ENCODE peak calls at places on chromosomes 11 and 22, in seven cellular contexts. W is cardiac muscle cell; Z is foreskin fibroblast; R is AML-193; B is HCT116; F is activated CD4-positive, CD25-positive, alpha-beta regulatory T cell treated with anti-CD3 and anti-CD28 coated beads, Interleukin-2, amount 50 U/mL, for 16 hours; Y is skeletal muscle cell. U is an unnamed sample.

GRCh38 chr11:130612291-130612802 is 163.9 kb downstream of the ADAMTS15 start:
- DNase-seq in W (peak), Z (peak), R (no peak), B (no peak), F (no peak), Y (peak), U (no peak)

GRCh38 chr22:44448271-44448780 is 49.7 kb downstream of the RTL6 start:
- DNase-seq in W (peak), Z (peak), R (no peak), B (no peak), F (no peak), Y (peak), U (peak)

GRCh38 chr11:65649656-65650546 is 12.0 kb downstream of the SIPA1 start:
- DNase-seq in W (no peak), Z (no peak), R (no peak), B (no peak), F (no peak), Y (no peak), U (no peak)

GRCh38 chr11:1817000-1817399 is 17.8 kb upstream of the SYT8 start:
- DNase-seq in W (no peak), Z (no peak), R (no peak), B (no peak), F (no peak), Y (no peak), U (no peak)

GRCh38 chr11:78840190-78840589 is 265.5 kb upstream of the NARS2 start:
- DNase-seq in W (peak), Z (peak), R (no peak), B (no peak), F (no peak), Y (peak), U (no peak)

GRCh38 chr22:46537221-46537945 is at the start of gene CELSR1:
- DNase-seq in W (peak), Z (peak), R (no peak), B (no peak), F (no peak), Y (no peak), U (no peak)

GRCh38 chr11:125569913-125570621 is 790 bp downstream of the EI24 start:
- DNase-seq in W (no peak), Z (peak), R (no peak), B (no peak), F (no peak), Y (no peak), U (no peak)

GRCh38 chr11:61777234-61778090 is 14.9 kb downstream of the TMEM258 start:
- DNase-seq in W (no peak), Z (peak), R (no peak), B (no peak), F (no peak), Y (no peak), U (no peak)

GRCh38 chr22:35627267-35628041 is 10.3 kb upstream of the MB start:
- DNase-seq in W (peak), Z (peak), R (peak), B (peak), F (no peak), Y (peak), U (peak)

GRCh38 chr22:43945632-43946390 is 9.4 kb upstream of the SAMM50 start:
- DNase-seq in W (peak), Z (peak), R (peak), B (peak), F (peak), Y (no peak), U (peak)

GRCh38 chr11:128271401-128271800 is 316.0 kb downstream of the ETS1 start:
- DNase-seq in W (no peak), Z (no peak), R (no peak), B (no peak), F (no peak), Y (no peak), U (no peak)

GRCh38 chr11:120188371-120188770 is 22.5 kb upstream of the OAF start:
- DNase-seq in W (no peak), Z (no peak), R (no peak), B (no peak), F (no peak), Y (no peak), U (peak)

GRCh38 chr22:20191803-20192202 is 40.9 kb upstream of the CCDC188 start:
- DNase-seq in W (no peak), Z (no peak), R (no peak), B (no peak), F (no peak), Y (no peak), U (no peak)

GRCh38 chr11:88779551-88779950 is 286.2 kb downstream of the GRM5 start:
- DNase-seq in W (peak), Z (peak), R (no peak), B (no peak), F (no peak), Y (peak), U (no peak)

U was measured in dorsolateral prefrontal cortex.